ENCODE peak calls at places on chromosomes 5 and 9, in ten cellular contexts. J is fibroblast of pulmonary artery, F is HFF-Myc, L is lower lobe of right lung, S is PC-3, R is pancreas, N is IMR-90, T is body of pancreas, W is fibroblast of lung, C is Calu3. B is an unnamed sample.

GRCh38 chr9:1939926-1940368 is 75.2 kb upstream of the SMARCA2 start:
- DNase-seq in T (peak; percentile 51), N (peak; percentile 1), F (no peak), L (peak; percentile 30), S (peak; percentile 32), J (no peak), W (no peak), R (peak; percentile 23), C (peak; percentile 18), B (no peak)

GRCh38 chr5:142119051-142119625 is 10.6 kb downstream of the NDFIP1 start:
- DNase-seq in S (no peak), J (peak; percentile 28), R (no peak), C (no peak), W (no peak), L (no peak), T (no peak), F (no peak), N (no peak), B (no peak)

GRCh38 chr5:137822158-137822764 is 45.4 kb upstream of the MYOT start:
- DNase-seq in R (no peak), C (peak; percentile 75), L (no peak), S (peak; percentile 70), T (peak; percentile 26), N (peak; percentile 18), W (peak; percentile 36), F (peak; percentile 4), J (peak; percentile 60), B (no peak)

GRCh38 chr5:109983135-109983534 is 293.4 kb downstream of the MAN2A1 start:
- DNase-seq in T (no peak), N (no peak), W (peak; percentile 66), F (no peak), J (no peak), L (no peak), S (no peak), C (no peak), R (no peak), B (no peak)

GRCh38 chr5:112366987-112367386 is 52.1 kb downstream of the EPB41L4A start:
- DNase-seq in S (peak; percentile 39), W (no peak), L (no peak), T (no peak), J (no peak), R (no peak), C (peak; percentile 44), F (no peak), N (no peak), B (no peak)

GRCh38 chr5:52811067-52811749 is 23.5 kb downstream of the ITGA1 start:
- DNase-seq in T (no peak), C (peak; percentile 45), R (no peak), S (peak; percentile 49), L (peak; percentile 44), W (peak; percentile 45), J (peak; percentile 66), F (no peak), N (peak; percentile 77), B (no peak)

GRCh38 chr9:77438653-77439052 is 209.5 kb downstream of the GNA14 start:
- DNase-seq in N (no peak), L (no peak), J (peak; percentile 46), C (no peak), R (no peak), T (no peak), W (no peak), S (no peak), F (no peak), B (no peak)

GRCh38 chr5:140883373-140883772 is 1.4 kb downstream of the PCDHA13 start:
- DNase-seq in J (no peak), L (peak; percentile 41), W (no peak), T (no peak), S (no peak), R (no peak), N (no peak), C (no peak), F (no peak), B (no peak)

GRCh38 chr5:34008721-34009120 is 871 bp upstream of the AMACR start:
- DNase-seq in T (no peak), L (no peak), S (no peak), W (no peak), F (no peak), R (no peak), N (no peak), C (no peak), J (no peak), B (no peak)

GRCh38 chr5:27962201-27962600 is 923.8 kb upstream of the CDH9 start:
- DNase-seq in R (no peak), J (peak; percentile 84), S (peak; percentile 23), W (peak; percentile 10), F (no peak), L (no peak), C (no peak), N (no peak), T (no peak), B (no peak)

GRCh38 chr5:103244398-103244797 is 14.2 kb upstream of the MACIR start:
- DNase-seq in S (no peak), C (no peak), F (no peak), R (no peak), N (no peak), L (no peak), J (no peak), T (no peak), W (no peak), B (no peak)
- TF ChIP-seq CTCF in S (no peak), C (no peak), F (no peak), R (no peak), N (no peak), L (no peak), J (no peak), T (no peak), W (no peak), B (no peak)

GRCh38 chr9:80285325-80285724 is 713.6 kb downstream of the TLE4 start:
- DNase-seq in T (no peak), C (no peak), F (no peak), L (no peak), R (no peak), W (peak; percentile 21), S (peak; percentile 36), N (peak; percentile 7), J (peak; percentile 3), B (no peak)
- TF ChIP-seq CTCF in T (no peak), C (no peak), F (no peak), L (peak; percentile 8), R (no peak), W (peak; percentile 32), S (peak; percentile 61), N (peak; percentile 32), J (peak; percentile 2), B (peak; percentile 20)

DNA sequence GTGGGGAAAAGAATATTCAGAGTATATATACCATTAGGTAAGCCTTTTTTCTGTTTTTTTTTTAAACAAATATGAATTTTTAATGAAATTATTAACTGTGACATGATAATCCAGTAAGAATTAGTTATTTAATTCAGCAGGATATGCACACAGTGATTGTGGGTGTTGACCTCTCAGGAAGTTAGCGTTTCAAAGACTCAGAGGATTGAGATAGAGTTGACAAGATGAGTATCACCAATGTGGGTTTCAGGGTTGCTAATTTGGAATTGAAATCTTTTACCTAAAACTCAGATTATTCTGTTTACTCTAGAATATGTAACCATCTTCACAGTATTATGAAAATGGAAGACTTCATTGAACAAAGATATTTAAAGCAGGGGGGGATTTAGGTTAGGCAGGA is 56.2 kb downstream of the FOCAD start:
- DNase-seq in R (no peak), F (no peak), T (no peak), L (no peak), W (no peak), N (no peak), S (no peak), J (no peak), C (no peak), B (no peak)
- TF ChIP-seq CTCF in R (no peak), F (no peak), T (no peak), L (no peak), W (no peak), N (no peak), S (no peak), J (no peak), C (no peak), B (no peak)

GRCh38 chr9:131476777-131477345 is 25.9 kb upstream of the POMT1 start:
- DNase-seq in W (no peak), S (no peak), T (no peak), L (no peak), F (no peak), N (no peak), C (no peak), R (no peak), J (no peak), B (no peak)

GRCh38 chr9:131475111-131475955 is 27.4 kb upstream of the POMT1 start:
- DNase-seq in S (no peak), C (no peak), N (no peak), J (no peak), L (peak; percentile 41), R (no peak), W (no peak), F (no peak), T (no peak), B (no peak)

GRCh38 chr9:131477367-131477766 is 25.4 kb upstream of the POMT1 start:
- DNase-seq in N (no peak), C (no peak), R (no peak), J (no peak), T (no peak), W (no peak), F (no peak), S (no peak), L (peak; percentile 29), B (no peak)

GRCh38 chr9:131474711-131475110 is 28.0 kb upstream of the POMT1 start:
- DNase-seq in J (no peak), L (peak; percentile 28), R (no peak), N (no peak), T (no peak), W (no peak), C (no peak), S (no peak), F (no peak), B (no peak)

GRCh38 chr9:131475956-131476776 is 26.6 kb upstream of the POMT1 start:
- DNase-seq in N (no peak), J (no peak), C (no peak), S (no peak), W (no peak), T (no peak), R (no peak), L (no peak), F (no peak), B (no peak)
- TF ChIP-seq CTCF in N (peak; percentile 20), J (peak; percentile 35), C (no peak), S (peak; percentile 57), W (peak; percentile 29), T (peak; percentile 31), R (no peak), L (peak; percentile 35), F (peak; percentile 42), B (peak; percentile 38)